ENCODE peak calls at places on chromosomes 11 and 22, in ten cellular contexts. One of them, this sample, is unnamed.

GRCh38 chr11:113577356-113578163 is 102.4 kb upstream of the DRD2 start:
- DNase-seq in NCI-H460: no peak
- DNase-seq in natural killer cell: no peak
- DNase-seq in right atrium auricular region: no peak
- DNase-seq in transverse colon: no peak
- DNase-seq in body of pancreas: no peak
- DNase-seq in endodermal cell: peak
- DNase-seq in H54: no peak
- DNase-seq in WERI-Rb-1: peak
- DNase-seq in stimulated activated naive CD8-positive, alpha-beta T cell treated with anti-CD3 and anti-CD28 coated beads, Interleukin-15, amount 100 ng/mL, for 72 hours: no peak
- DNase-seq in this sample: no peak

GRCh38 chr22:48356731-48357130 is 1470.9 kb downstream of the BRD1 start:
- DNase-seq in NCI-H460: no peak
- DNase-seq in natural killer cell: no peak
- DNase-seq in right atrium auricular region: no peak
- DNase-seq in transverse colon: no peak
- DNase-seq in body of pancreas: no peak
- DNase-seq in endodermal cell: no peak
- DNase-seq in H54: no peak
- DNase-seq in WERI-Rb-1: no peak
- DNase-seq in stimulated activated naive CD8-positive, alpha-beta T cell treated with anti-CD3 and anti-CD28 coated beads, Interleukin-15, amount 100 ng/mL, for 72 hours: no peak
- DNase-seq in this sample: no peak

GRCh38 chr11:57307666-57308270 is 17.0 kb downstream of the TNKS1BP1 start:
- DNase-seq in NCI-H460: no peak
- DNase-seq in natural killer cell: no peak
- DNase-seq in right atrium auricular region: no peak
- DNase-seq in transverse colon: no peak
- DNase-seq in body of pancreas: no peak
- DNase-seq in endodermal cell: no peak
- DNase-seq in H54: no peak
- DNase-seq in WERI-Rb-1: no peak
- DNase-seq in stimulated activated naive CD8-positive, alpha-beta T cell treated with anti-CD3 and anti-CD28 coated beads, Interleukin-15, amount 100 ng/mL, for 72 hours: no peak
- DNase-seq in this sample: no peak

GRCh38 chr22:36197601-36198146 is 3.9 kb downstream of the APOL4 start:
- DNase-seq in NCI-H460: no peak
- DNase-seq in natural killer cell: no peak
- DNase-seq in right atrium auricular region: no peak
- DNase-seq in transverse colon: no peak
- DNase-seq in body of pancreas: no peak
- DNase-seq in endodermal cell: peak
- DNase-seq in H54: no peak
- DNase-seq in WERI-Rb-1: peak
- DNase-seq in stimulated activated naive CD8-positive, alpha-beta T cell treated with anti-CD3 and anti-CD28 coated beads, Interleukin-15, amount 100 ng/mL, for 72 hours: peak
- DNase-seq in this sample: no peak

GRCh38 chr11:108703916-108704315 is 39.0 kb downstream of the DDX10 start:
- DNase-seq in NCI-H460: no peak
- DNase-seq in natural killer cell: no peak
- DNase-seq in right atrium auricular region: no peak
- DNase-seq in transverse colon: no peak
- DNase-seq in body of pancreas: no peak
- DNase-seq in endodermal cell: no peak
- DNase-seq in H54: no peak
- DNase-seq in WERI-Rb-1: no peak
- DNase-seq in stimulated activated naive CD8-positive, alpha-beta T cell treated with anti-CD3 and anti-CD28 coated beads, Interleukin-15, amount 100 ng/mL, for 72 hours: no peak
- DNase-seq in this sample: no peak

GRCh38 chr11:27234043-27234668 is 128.9 kb downstream of the CCDC34 start:
- DNase-seq in NCI-H460: peak
- DNase-seq in natural killer cell: no peak
- DNase-seq in right atrium auricular region: peak
- DNase-seq in transverse colon: peak
- DNase-seq in body of pancreas: no peak
- DNase-seq in endodermal cell: no peak
- DNase-seq in H54: peak
- DNase-seq in WERI-Rb-1: peak
- DNase-seq in stimulated activated naive CD8-positive, alpha-beta T cell treated with anti-CD3 and anti-CD28 coated beads, Interleukin-15, amount 100 ng/mL, for 72 hours: no peak
- DNase-seq in this sample: no peak

GRCh38 chr11:119567667-119568582 is 145.0 kb upstream of the THY1 start:
- DNase-seq in NCI-H460: peak
- DNase-seq in natural killer cell: no peak
- DNase-seq in right atrium auricular region: no peak
- DNase-seq in transverse colon: no peak
- DNase-seq in body of pancreas: peak
- DNase-seq in endodermal cell: peak
- DNase-seq in H54: no peak
- DNase-seq in WERI-Rb-1: no peak
- DNase-seq in stimulated activated naive CD8-positive, alpha-beta T cell treated with anti-CD3 and anti-CD28 coated beads, Interleukin-15, amount 100 ng/mL, for 72 hours: no peak
- DNase-seq in this sample: no peak

GRCh38 chr11:3152471-3153110 is 12.5 kb downstream of the OSBPL5 start:
- DNase-seq in NCI-H460: no peak
- DNase-seq in natural killer cell: no peak
- DNase-seq in right atrium auricular region: no peak
- DNase-seq in transverse colon: no peak
- DNase-seq in body of pancreas: no peak
- DNase-seq in endodermal cell: no peak
- DNase-seq in H54: no peak
- DNase-seq in WERI-Rb-1: no peak
- DNase-seq in stimulated activated naive CD8-positive, alpha-beta T cell treated with anti-CD3 and anti-CD28 coated beads, Interleukin-15, amount 100 ng/mL, for 72 hours: no peak
- DNase-seq in this sample: no peak

GRCh38 chr11:124917115-124917637 is 1.9 kb upstream of the HEPN1 start:
- DNase-seq in NCI-H460: no peak
- DNase-seq in natural killer cell: no peak
- DNase-seq in right atrium auricular region: no peak
- DNase-seq in transverse colon: no peak
- DNase-seq in body of pancreas: no peak
- DNase-seq in endodermal cell: no peak
- DNase-seq in H54: no peak
- DNase-seq in WERI-Rb-1: no peak
- DNase-seq in stimulated activated naive CD8-positive, alpha-beta T cell treated with anti-CD3 and anti-CD28 coated beads, Interleukin-15, amount 100 ng/mL, for 72 hours: no peak
- DNase-seq in this sample: no peak

GRCh38 chr11:117221775-117222517 is 9.9 kb downstream of the PCSK7 start:
- DNase-seq in NCI-H460: no peak
- DNase-seq in natural killer cell: no peak
- DNase-seq in right atrium auricular region: peak
- DNase-seq in transverse colon: peak
- DNase-seq in body of pancreas: peak
- DNase-seq in endodermal cell: peak
- DNase-seq in H54: no peak
- DNase-seq in WERI-Rb-1: no peak
- DNase-seq in stimulated activated naive CD8-positive, alpha-beta T cell treated with anti-CD3 and anti-CD28 coated beads, Interleukin-15, amount 100 ng/mL, for 72 hours: no peak
- DNase-seq in this sample: no peak

GRCh38 chr11:69861901-69862300 is 42.7 kb upstream of the FGF3 start:
- DNase-seq in NCI-H460: no peak
- DNase-seq in natural killer cell: no peak
- DNase-seq in right atrium auricular region: no peak
- DNase-seq in transverse colon: no peak
- DNase-seq in body of pancreas: no peak
- DNase-seq in endodermal cell: no peak
- DNase-seq in H54: no peak
- DNase-seq in WERI-Rb-1: no peak
- DNase-seq in stimulated activated naive CD8-positive, alpha-beta T cell treated with anti-CD3 and anti-CD28 coated beads, Interleukin-15, amount 100 ng/mL, for 72 hours: no peak
- DNase-seq in this sample: no peak

GRCh38 chr11:126149759-126150236 is 61.7 kb downstream of the RPUSD4 start:
- DNase-seq in NCI-H460: no peak
- DNase-seq in natural killer cell: no peak
- DNase-seq in right atrium auricular region: no peak
- DNase-seq in transverse colon: no peak
- DNase-seq in body of pancreas: no peak
- DNase-seq in endodermal cell: peak
- DNase-seq in H54: no peak
- DNase-seq in WERI-Rb-1: no peak
- DNase-seq in stimulated activated naive CD8-positive, alpha-beta T cell treated with anti-CD3 and anti-CD28 coated beads, Interleukin-15, amount 100 ng/mL, for 72 hours: no peak
- DNase-seq in this sample: no peak

GRCh38 chr22:32158712-32159533 is at the start of gene C22orf42:
- DNase-seq in NCI-H460: no peak
- DNase-seq in natural killer cell: no peak
- DNase-seq in right atrium auricular region: no peak
- DNase-seq in transverse colon: no peak
- DNase-seq in body of pancreas: peak
- DNase-seq in endodermal cell: peak
- DNase-seq in H54: no peak
- DNase-seq in WERI-Rb-1: no peak
- DNase-seq in stimulated activated naive CD8-positive, alpha-beta T cell treated with anti-CD3 and anti-CD28 coated beads, Interleukin-15, amount 100 ng/mL, for 72 hours: no peak
- DNase-seq in this sample: no peak

GRCh38 chr11:120210651-120211521 is at the start of gene OAF:
- DNase-seq in NCI-H460: peak
- DNase-seq in natural killer cell: peak
- DNase-seq in right atrium auricular region: peak
- DNase-seq in transverse colon: peak
- DNase-seq in body of pancreas: peak
- DNase-seq in endodermal cell: peak
- DNase-seq in H54: peak
- DNase-seq in WERI-Rb-1: peak
- DNase-seq in stimulated activated naive CD8-positive, alpha-beta T cell treated with anti-CD3 and anti-CD28 coated beads, Interleukin-15, amount 100 ng/mL, for 72 hours: peak
- DNase-seq in this sample: peak

GRCh38 chr11:74696932-74697687 is 34.1 kb downstream of the CHRDL2 start:
- DNase-seq in NCI-H460: no peak
- DNase-seq in natural killer cell: no peak
- DNase-seq in right atrium auricular region: peak
- DNase-seq in transverse colon: peak
- DNase-seq in body of pancreas: peak
- DNase-seq in endodermal cell: peak
- DNase-seq in H54: no peak
- DNase-seq in WERI-Rb-1: no peak
- DNase-seq in stimulated activated naive CD8-positive, alpha-beta T cell treated with anti-CD3 and anti-CD28 coated beads, Interleukin-15, amount 100 ng/mL, for 72 hours: no peak
- DNase-seq in this sample: no peak

GRCh38 chr22:21568207-21569075 is 927 bp downstream of the UBE2L3 start:
- DNase-seq in NCI-H460: no peak
- DNase-seq in natural killer cell: no peak
- DNase-seq in right atrium auricular region: no peak
- DNase-seq in transverse colon: peak
- DNase-seq in body of pancreas: peak
- DNase-seq in endodermal cell: peak
- DNase-seq in H54: no peak
- DNase-seq in WERI-Rb-1: peak
- DNase-seq in stimulated activated naive CD8-positive, alpha-beta T cell treated with anti-CD3 and anti-CD28 coated beads, Interleukin-15, amount 100 ng/mL, for 72 hours: peak
- DNase-seq in this sample: peak

GRCh38 chr11:111982019-111982464 is 43.2 kb upstream of the DLAT start:
- DNase-seq in NCI-H460: peak
- DNase-seq in natural killer cell: no peak
- DNase-seq in right atrium auricular region: no peak
- DNase-seq in transverse colon: peak
- DNase-seq in body of pancreas: peak
- DNase-seq in endodermal cell: peak
- DNase-seq in H54: no peak
- DNase-seq in WERI-Rb-1: peak
- DNase-seq in stimulated activated naive CD8-positive, alpha-beta T cell treated with anti-CD3 and anti-CD28 coated beads, Interleukin-15, amount 100 ng/mL, for 72 hours: peak
- DNase-seq in this sample: peak

GRCh38 chr11:120858740-120859139 is 165.2 kb upstream of the TBCEL start:
- DNase-seq in NCI-H460: no peak
- DNase-seq in natural killer cell: no peak
- DNase-seq in right atrium auricular region: no peak
- DNase-seq in transverse colon: no peak
- DNase-seq in body of pancreas: no peak
- DNase-seq in endodermal cell: no peak
- DNase-seq in H54: no peak
- DNase-seq in WERI-Rb-1: no peak
- DNase-seq in stimulated activated naive CD8-positive, alpha-beta T cell treated with anti-CD3 and anti-CD28 coated beads, Interleukin-15, amount 100 ng/mL, for 72 hours: no peak
- DNase-seq in this sample: no peak

GRCh38 chr11:77092382-77092781 is 10.3 kb upstream of the OMP start:
- DNase-seq in NCI-H460: no peak
- DNase-seq in natural killer cell: no peak
- DNase-seq in right atrium auricular region: no peak
- DNase-seq in transverse colon: no peak
- DNase-seq in body of pancreas: no peak
- DNase-seq in endodermal cell: no peak
- DNase-seq in H54: no peak
- DNase-seq in WERI-Rb-1: no peak
- DNase-seq in stimulated activated naive CD8-positive, alpha-beta T cell treated with anti-CD3 and anti-CD28 coated beads, Interleukin-15, amount 100 ng/mL, for 72 hours: no peak
- DNase-seq in this sample: no peak

GRCh38 chr11:86395061-86395551 is 20.4 kb downstream of the CCDC81 start:
- DNase-seq in NCI-H460: no peak
- DNase-seq in natural killer cell: no peak
- DNase-seq in right atrium auricular region: no peak
- DNase-seq in transverse colon: no peak
- DNase-seq in body of pancreas: peak
- DNase-seq in endodermal cell: peak
- DNase-seq in H54: no peak
- DNase-seq in WERI-Rb-1: no peak
- DNase-seq in stimulated activated naive CD8-positive, alpha-beta T cell treated with anti-CD3 and anti-CD28 coated beads, Interleukin-15, amount 100 ng/mL, for 72 hours: no peak
- DNase-seq in this sample: no peak

GRCh38 chr22:32919629-32920028 is 118.1 kb downstream of the TIMP3 start:
- DNase-seq in NCI-H460: no peak
- DNase-seq in natural killer cell: no peak
- DNase-seq in right atrium auricular region: no peak
- DNase-seq in transverse colon: no peak
- DNase-seq in body of pancreas: no peak
- DNase-seq in endodermal cell: no peak
- DNase-seq in H54: no peak
- DNase-seq in WERI-Rb-1: no peak
- DNase-seq in stimulated activated naive CD8-positive, alpha-beta T cell treated with anti-CD3 and anti-CD28 coated beads, Interleukin-15, amount 100 ng/mL, for 72 hours: no peak
- DNase-seq in this sample: no peak

GRCh38 chr11:36079911-36080310 is 136.0 kb downstream of the LDLRAD3 start:
- DNase-seq in NCI-H460: no peak
- DNase-seq in natural killer cell: no peak
- DNase-seq in right atrium auricular region: no peak
- DNase-seq in transverse colon: no peak
- DNase-seq in body of pancreas: no peak
- DNase-seq in endodermal cell: no peak
- DNase-seq in H54: no peak
- DNase-seq in WERI-Rb-1: no peak
- DNase-seq in stimulated activated naive CD8-positive, alpha-beta T cell treated with anti-CD3 and anti-CD28 coated beads, Interleukin-15, amount 100 ng/mL, for 72 hours: no peak
- DNase-seq in this sample: no peak

GRCh38 chr11:107331728-107332127 is 125.9 kb downstream of the CWF19L2 start:
- DNase-seq in NCI-H460: no peak
- DNase-seq in natural killer cell: no peak
- DNase-seq in right atrium auricular region: no peak
- DNase-seq in transverse colon: no peak
- DNase-seq in body of pancreas: no peak
- DNase-seq in endodermal cell: no peak
- DNase-seq in H54: no peak
- DNase-seq in WERI-Rb-1: no peak
- DNase-seq in stimulated activated naive CD8-positive, alpha-beta T cell treated with anti-CD3 and anti-CD28 coated beads, Interleukin-15, amount 100 ng/mL, for 72 hours: no peak
- DNase-seq in this sample: no peak

GRCh38 chr11:18479063-18479462 is 23.4 kb downstream of the LDHAL6A start:
- DNase-seq in NCI-H460: no peak
- DNase-seq in natural killer cell: no peak
- DNase-seq in right atrium auricular region: no peak
- DNase-seq in transverse colon: no peak
- DNase-seq in body of pancreas: no peak
- DNase-seq in endodermal cell: no peak
- DNase-seq in H54: no peak
- DNase-seq in WERI-Rb-1: no peak
- DNase-seq in stimulated activated naive CD8-positive, alpha-beta T cell treated with anti-CD3 and anti-CD28 coated beads, Interleukin-15, amount 100 ng/mL, for 72 hours: no peak
- DNase-seq in this sample: no peak

GRCh38 chr22:35995772-35996171 is 32.9 kb downstream of the RBFOX2 start:
- DNase-seq in NCI-H460: no peak
- DNase-seq in natural killer cell: no peak
- DNase-seq in right atrium auricular region: peak
- DNase-seq in transverse colon: peak
- DNase-seq in body of pancreas: peak
- DNase-seq in endodermal cell: no peak
- DNase-seq in H54: peak
- DNase-seq in WERI-Rb-1: no peak
- DNase-seq in stimulated activated naive CD8-positive, alpha-beta T cell treated with anti-CD3 and anti-CD28 coated beads, Interleukin-15, amount 100 ng/mL, for 72 hours: no peak
- DNase-seq in this sample: no peak

GRCh38 chr22:43923631-43924548 is at the start of gene PNPLA3:
- DNase-seq in NCI-H460: peak
- DNase-seq in natural killer cell: peak
- DNase-seq in right atrium auricular region: peak
- DNase-seq in transverse colon: peak
- DNase-seq in body of pancreas: peak
- DNase-seq in endodermal cell: peak
- DNase-seq in H54: peak
- DNase-seq in WERI-Rb-1: peak
- DNase-seq in stimulated activated naive CD8-positive, alpha-beta T cell treated with anti-CD3 and anti-CD28 coated beads, Interleukin-15, amount 100 ng/mL, for 72 hours: peak
- DNase-seq in this sample: peak

GRCh38 chr11:69568809-69569097 is 72.2 kb upstream of the CCND1 start:
- DNase-seq in NCI-H460: no peak
- DNase-seq in natural killer cell: no peak
- DNase-seq in right atrium auricular region: no peak
- DNase-seq in transverse colon: no peak
- DNase-seq in body of pancreas: no peak
- DNase-seq in endodermal cell: no peak
- DNase-seq in H54: no peak
- DNase-seq in WERI-Rb-1: no peak
- DNase-seq in stimulated activated naive CD8-positive, alpha-beta T cell treated with anti-CD3 and anti-CD28 coated beads, Interleukin-15, amount 100 ng/mL, for 72 hours: no peak
- DNase-seq in this sample: no peak

GRCh38 chr11:6660712-6661111 is 5.1 kb upstream of the DCHS1 start:
- DNase-seq in NCI-H460: no peak
- DNase-seq in natural killer cell: no peak
- DNase-seq in right atrium auricular region: no peak
- DNase-seq in transverse colon: no peak
- DNase-seq in body of pancreas: no peak
- DNase-seq in endodermal cell: no peak
- DNase-seq in H54: no peak
- DNase-seq in WERI-Rb-1: no peak
- DNase-seq in stimulated activated naive CD8-positive, alpha-beta T cell treated with anti-CD3 and anti-CD28 coated beads, Interleukin-15, amount 100 ng/mL, for 72 hours: no peak
- DNase-seq in this sample: no peak

This sample was measured in central memory CD4-positive, alpha-beta T cell.